ENCODE peak calls at places on chromosomes 16 and 17, in nine cellular contexts. One of them, this sample, is unnamed.

GRCh38 chr16:27366687-27367462 is 35.1 kb upstream of the IL21R start:
- DNase-seq in CD4-positive, CD25-positive, alpha-beta regulatory T cell: no peak
- DNase-seq in HAP-1: no peak
- DNase-seq in left lung: no peak
- DNase-seq in BE2C: no peak
- DNase-seq in aorta: no peak
- DNase-seq in upper lobe of left lung: no peak
- DNase-seq in adipocyte: no peak
- DNase-seq in tibial nerve: no peak
- DNase-seq in this sample: no peak

GRCh38 chr16:50747206-50747956 is 5.5 kb downstream of the CYLD start:
- DNase-seq in BE2C: no peak
- DNase-seq in upper lobe of left lung: no peak
- DNase-seq in tibial nerve: no peak
- DNase-seq in left lung: no peak
- DNase-seq in CD4-positive, CD25-positive, alpha-beta regulatory T cell: peak; percentile 73
- DNase-seq in HAP-1: no peak
- DNase-seq in aorta: no peak
- DNase-seq in adipocyte: no peak
- DNase-seq in this sample: peak; percentile 70

GRCh38 chr17:60422162-60422665 is at the start of gene CHCT1:
- DNase-seq in tibial nerve: no peak
- DNase-seq in upper lobe of left lung: no peak
- DNase-seq in left lung: no peak
- DNase-seq in HAP-1: no peak
- DNase-seq in adipocyte: no peak
- DNase-seq in aorta: peak; percentile 70
- DNase-seq in BE2C: no peak
- DNase-seq in CD4-positive, CD25-positive, alpha-beta regulatory T cell: no peak
- DNase-seq in this sample: no peak

GRCh38 chr17:7849185-7850117 is 5.4 kb upstream of the TMEM88 start:
- DNase-seq in left lung: no peak
- DNase-seq in aorta: no peak
- DNase-seq in HAP-1: no peak
- DNase-seq in CD4-positive, CD25-positive, alpha-beta regulatory T cell: no peak
- DNase-seq in adipocyte: no peak
- DNase-seq in upper lobe of left lung: no peak
- DNase-seq in tibial nerve: no peak
- DNase-seq in BE2C: no peak
- DNase-seq in this sample: no peak

GRCh38 chr16:29148867-29149272 is 164.0 kb downstream of the LAT start:
- DNase-seq in CD4-positive, CD25-positive, alpha-beta regulatory T cell: peak; percentile 92
- DNase-seq in upper lobe of left lung: peak; percentile 75
- DNase-seq in tibial nerve: no peak
- DNase-seq in BE2C: no peak
- DNase-seq in left lung: peak; percentile 87
- DNase-seq in HAP-1: no peak
- DNase-seq in aorta: peak; percentile 81
- DNase-seq in adipocyte: no peak
- DNase-seq in this sample: peak; percentile 90

GRCh38 chr16:35308674-35309073 is 1849.3 kb downstream of the TP53TG3F start:
- DNase-seq in tibial nerve: no peak
- DNase-seq in adipocyte: no peak
- DNase-seq in upper lobe of left lung: no peak
- DNase-seq in HAP-1: no peak
- DNase-seq in BE2C: no peak
- DNase-seq in left lung: no peak
- DNase-seq in CD4-positive, CD25-positive, alpha-beta regulatory T cell: no peak
- DNase-seq in aorta: no peak
- DNase-seq in this sample: no peak

GRCh38 chr16:79334127-79334526 is 266.4 kb downstream of the MAF start:
- DNase-seq in tibial nerve: no peak
- DNase-seq in adipocyte: no peak
- DNase-seq in upper lobe of left lung: no peak
- DNase-seq in HAP-1: peak; percentile 2
- DNase-seq in BE2C: no peak
- DNase-seq in aorta: no peak
- DNase-seq in left lung: no peak
- DNase-seq in CD4-positive, CD25-positive, alpha-beta regulatory T cell: no peak
- DNase-seq in this sample: no peak

GRCh38 chr17:21375757-21376584 is at the start of gene KCNJ12:
- DNase-seq in CD4-positive, CD25-positive, alpha-beta regulatory T cell: no peak
- DNase-seq in upper lobe of left lung: no peak
- DNase-seq in adipocyte: peak; percentile 46
- DNase-seq in HAP-1: no peak
- DNase-seq in tibial nerve: no peak
- DNase-seq in aorta: no peak
- DNase-seq in BE2C: peak; percentile 35
- DNase-seq in left lung: peak; percentile 74
- DNase-seq in this sample: no peak

GRCh38 chr17:29847527-29847931 is 82.5 kb downstream of the SSH2 start:
- DNase-seq in CD4-positive, CD25-positive, alpha-beta regulatory T cell: no peak
- DNase-seq in aorta: no peak
- DNase-seq in tibial nerve: no peak
- DNase-seq in upper lobe of left lung: no peak
- DNase-seq in left lung: no peak
- DNase-seq in adipocyte: peak; percentile 26
- DNase-seq in BE2C: peak; percentile 31
- DNase-seq in HAP-1: no peak
- DNase-seq in this sample: no peak

GRCh38 chr16:27289669-27290068 is 21.1 kb upstream of the NSMCE1 start:
- DNase-seq in HAP-1: no peak
- DNase-seq in BE2C: no peak
- DNase-seq in CD4-positive, CD25-positive, alpha-beta regulatory T cell: no peak
- DNase-seq in adipocyte: no peak
- DNase-seq in aorta: no peak
- DNase-seq in tibial nerve: no peak
- DNase-seq in left lung: no peak
- DNase-seq in upper lobe of left lung: no peak
- DNase-seq in this sample: no peak

GRCh38 chr17:10583834-10584233 is 34.4 kb upstream of the MYH2 start:
- DNase-seq in aorta: no peak
- DNase-seq in HAP-1: no peak
- DNase-seq in adipocyte: no peak
- DNase-seq in CD4-positive, CD25-positive, alpha-beta regulatory T cell: no peak
- DNase-seq in tibial nerve: no peak
- DNase-seq in upper lobe of left lung: no peak
- DNase-seq in BE2C: no peak
- DNase-seq in left lung: no peak
- DNase-seq in this sample: no peak

GRCh38 chr16:30896203-30896889 is at the start of gene CTF1:
- DNase-seq in HAP-1: no peak
- DNase-seq in CD4-positive, CD25-positive, alpha-beta regulatory T cell: no peak
- DNase-seq in tibial nerve: peak; percentile 76
- DNase-seq in adipocyte: peak; percentile 94
- DNase-seq in BE2C: no peak
- DNase-seq in upper lobe of left lung: peak; percentile 75
- DNase-seq in left lung: peak; percentile 85
- DNase-seq in aorta: peak; percentile 93
- DNase-seq in this sample: no peak

GRCh38 chr16:31473300-31474052 is 1.5 kb downstream of the TGFB1I1 start:
- DNase-seq in upper lobe of left lung: no peak
- DNase-seq in adipocyte: no peak
- DNase-seq in aorta: no peak
- DNase-seq in tibial nerve: no peak
- DNase-seq in left lung: peak; percentile 62
- DNase-seq in BE2C: no peak
- DNase-seq in CD4-positive, CD25-positive, alpha-beta regulatory T cell: no peak
- DNase-seq in HAP-1: no peak
- DNase-seq in this sample: no peak

GRCh38 chr16:82011199-82011641 is at the start of gene SDR42E1:
- DNase-seq in aorta: no peak
- DNase-seq in left lung: peak; percentile 87
- DNase-seq in HAP-1: no peak
- DNase-seq in tibial nerve: no peak
- DNase-seq in BE2C: no peak
- DNase-seq in CD4-positive, CD25-positive, alpha-beta regulatory T cell: peak; percentile 69
- DNase-seq in upper lobe of left lung: peak; percentile 74
- DNase-seq in adipocyte: no peak
- DNase-seq in this sample: peak; percentile 65

GRCh38 chr17:15490634-15491261 is 23.3 kb upstream of the CDRT4 start:
- DNase-seq in adipocyte: peak; percentile 68
- DNase-seq in upper lobe of left lung: peak; percentile 64
- DNase-seq in CD4-positive, CD25-positive, alpha-beta regulatory T cell: no peak
- DNase-seq in aorta: peak; percentile 83
- DNase-seq in left lung: no peak
- DNase-seq in HAP-1: no peak
- DNase-seq in BE2C: peak; percentile 18
- DNase-seq in tibial nerve: peak; percentile 68
- DNase-seq in this sample: no peak

GRCh38 chr16:72768611-72769010 is 279.3 kb downstream of the ZFHX3 start:
- DNase-seq in aorta: no peak
- DNase-seq in tibial nerve: no peak
- DNase-seq in CD4-positive, CD25-positive, alpha-beta regulatory T cell: no peak
- DNase-seq in left lung: no peak
- DNase-seq in upper lobe of left lung: no peak
- DNase-seq in BE2C: no peak
- DNase-seq in HAP-1: peak; percentile 59
- DNase-seq in adipocyte: no peak
- DNase-seq in this sample: no peak

GRCh38 chr16:75000481-75001081 is 1.8 kb downstream of the ZNRF1 start:
- DNase-seq in tibial nerve: no peak
- DNase-seq in BE2C: peak; percentile 35
- DNase-seq in left lung: no peak
- DNase-seq in upper lobe of left lung: no peak
- DNase-seq in CD4-positive, CD25-positive, alpha-beta regulatory T cell: no peak
- DNase-seq in adipocyte: peak; percentile 47
- DNase-seq in aorta: no peak
- DNase-seq in HAP-1: no peak
- DNase-seq in this sample: no peak

GRCh38 chr17:8468988-8469387 is 33.3 kb downstream of the NDEL1 start:
- DNase-seq in left lung: no peak
- DNase-seq in aorta: no peak
- DNase-seq in BE2C: no peak
- DNase-seq in CD4-positive, CD25-positive, alpha-beta regulatory T cell: no peak
- DNase-seq in HAP-1: no peak
- DNase-seq in adipocyte: no peak
- DNase-seq in tibial nerve: no peak
- DNase-seq in upper lobe of left lung: no peak
- DNase-seq in this sample: no peak

GRCh38 chr17:50879086-50879485 is 12.9 kb upstream of the TOB1 start:
- DNase-seq in HAP-1: no peak
- DNase-seq in CD4-positive, CD25-positive, alpha-beta regulatory T cell: no peak
- DNase-seq in tibial nerve: no peak
- DNase-seq in adipocyte: no peak
- DNase-seq in aorta: no peak
- DNase-seq in BE2C: no peak
- DNase-seq in left lung: no peak
- DNase-seq in upper lobe of left lung: no peak
- DNase-seq in this sample: no peak

GRCh38 chr17:39755550-39756375 is 18.0 kb downstream of the GRB7 start:
- DNase-seq in tibial nerve: no peak
- DNase-seq in adipocyte: peak; percentile 15
- DNase-seq in CD4-positive, CD25-positive, alpha-beta regulatory T cell: peak; percentile 26
- DNase-seq in BE2C: no peak
- DNase-seq in HAP-1: no peak
- DNase-seq in aorta: no peak
- DNase-seq in upper lobe of left lung: peak; percentile 19
- DNase-seq in left lung: no peak
- DNase-seq in this sample: peak; percentile 67
- H3K4me1 ChIP-seq in tibial nerve: peaks cover 25% of the 10 kb centered on the region
- H3K4me1 ChIP-seq in adipocyte: peaks cover 10% of the 10 kb centered on the region
- H3K4me1 ChIP-seq in CD4-positive, CD25-positive, alpha-beta regulatory T cell: peaks cover 51% of the 10 kb centered on the region
- H3K4me1 ChIP-seq in BE2C: no peaks in the 10 kb centered on the region
- H3K4me1 ChIP-seq in HAP-1: peaks cover 5% of the 10 kb centered on the region
- H3K4me1 ChIP-seq in aorta: no peaks in the 10 kb centered on the region
- H3K4me1 ChIP-seq in upper lobe of left lung: peaks cover 20% of the 10 kb centered on the region
- H3K4me1 ChIP-seq in left lung: no peaks in the 10 kb centered on the region
- H3K4me1 ChIP-seq in this sample: peaks cover 63% of the 10 kb centered on the region

GRCh38 chr16:56605475-56605874 is 2.9 kb upstream of the MT2A start:
- DNase-seq in upper lobe of left lung: no peak
- DNase-seq in tibial nerve: no peak
- DNase-seq in aorta: no peak
- DNase-seq in CD4-positive, CD25-positive, alpha-beta regulatory T cell: no peak
- DNase-seq in adipocyte: no peak
- DNase-seq in HAP-1: no peak
- DNase-seq in left lung: no peak
- DNase-seq in BE2C: no peak
- DNase-seq in this sample: no peak
- H3K4me3 ChIP-seq in upper lobe of left lung: no peak overlapping the region
- H3K4me3 ChIP-seq in tibial nerve: no peak overlapping the region
- H3K4me3 ChIP-seq in aorta: no peak overlapping the region
- H3K4me3 ChIP-seq in CD4-positive, CD25-positive, alpha-beta regulatory T cell: no peak overlapping the region
- H3K4me3 ChIP-seq in adipocyte: no peak overlapping the region
- H3K4me3 ChIP-seq in HAP-1: no peak overlapping the region
- H3K4me3 ChIP-seq in left lung: no peak overlapping the region
- H3K4me3 ChIP-seq in BE2C: no peak overlapping the region
- H3K4me3 ChIP-seq in this sample: no peak overlapping the region

GRCh38 chr17:19567216-19568015 is 33.8 kb downstream of the SLC47A1 start:
- DNase-seq in aorta: no peak
- DNase-seq in HAP-1: no peak
- DNase-seq in CD4-positive, CD25-positive, alpha-beta regulatory T cell: no peak
- DNase-seq in left lung: no peak
- DNase-seq in adipocyte: no peak
- DNase-seq in tibial nerve: no peak
- DNase-seq in BE2C: no peak
- DNase-seq in upper lobe of left lung: no peak
- DNase-seq in this sample: no peak
- H3K4me1 ChIP-seq in aorta: no peaks in the 10 kb centered on the region
- H3K4me1 ChIP-seq in HAP-1: no peaks in the 10 kb centered on the region
- H3K4me1 ChIP-seq in CD4-positive, CD25-positive, alpha-beta regulatory T cell: no peaks in the 10 kb centered on the region
- H3K4me1 ChIP-seq in left lung: no peaks in the 10 kb centered on the region
- H3K4me1 ChIP-seq in adipocyte: peaks cover 10% of the 10 kb centered on the region
- H3K4me1 ChIP-seq in tibial nerve: no peaks in the 10 kb centered on the region
- H3K4me1 ChIP-seq in BE2C: no peaks in the 10 kb centered on the region
- H3K4me1 ChIP-seq in upper lobe of left lung: no peaks in the 10 kb centered on the region
- H3K4me1 ChIP-seq in this sample: no peaks in the 10 kb centered on the region

GRCh38 chr17:81330884-81331245 is 35.8 kb upstream of the SLC38A10 start:
- DNase-seq in upper lobe of left lung: peak; percentile 47
- DNase-seq in tibial nerve: no peak
- DNase-seq in CD4-positive, CD25-positive, alpha-beta regulatory T cell: no peak
- DNase-seq in HAP-1: no peak
- DNase-seq in adipocyte: no peak
- DNase-seq in BE2C: no peak
- DNase-seq in aorta: no peak
- DNase-seq in left lung: peak; percentile 73
- DNase-seq in this sample: no peak

GRCh38 chr17:81329279-81329926 is 34.3 kb upstream of the SLC38A10 start:
- DNase-seq in adipocyte: peak; percentile 93
- DNase-seq in CD4-positive, CD25-positive, alpha-beta regulatory T cell: no peak
- DNase-seq in tibial nerve: peak; percentile 68
- DNase-seq in upper lobe of left lung: peak; percentile 96
- DNase-seq in HAP-1: peak; percentile 71
- DNase-seq in BE2C: peak; percentile 97
- DNase-seq in left lung: peak; percentile 95
- DNase-seq in aorta: peak; percentile 90
- DNase-seq in this sample: no peak

GRCh38 chr17:81328489-81328888 is 33.4 kb upstream of the SLC38A10 start:
- DNase-seq in tibial nerve: no peak
- DNase-seq in adipocyte: no peak
- DNase-seq in upper lobe of left lung: peak; percentile 59
- DNase-seq in aorta: no peak
- DNase-seq in left lung: peak; percentile 81
- DNase-seq in HAP-1: no peak
- DNase-seq in CD4-positive, CD25-positive, alpha-beta regulatory T cell: no peak
- DNase-seq in BE2C: no peak
- DNase-seq in this sample: no peak

GRCh38 chr17:81329927-81330883 is 35.1 kb upstream of the SLC38A10 start:
- DNase-seq in upper lobe of left lung: peak; percentile 73
- DNase-seq in BE2C: peak; percentile 70
- DNase-seq in left lung: peak; percentile 78
- DNase-seq in adipocyte: no peak
- DNase-seq in tibial nerve: no peak
- DNase-seq in HAP-1: no peak
- DNase-seq in aorta: no peak
- DNase-seq in CD4-positive, CD25-positive, alpha-beta regulatory T cell: no peak
- DNase-seq in this sample: no peak

GRCh38 chr17:81328925-81329278 is 33.8 kb upstream of the SLC38A10 start:
- DNase-seq in BE2C: no peak
- DNase-seq in upper lobe of left lung: peak; percentile 40
- DNase-seq in adipocyte: peak; percentile 19
- DNase-seq in tibial nerve: no peak
- DNase-seq in HAP-1: no peak
- DNase-seq in aorta: no peak
- DNase-seq in CD4-positive, CD25-positive, alpha-beta regulatory T cell: no peak
- DNase-seq in left lung: no peak
- DNase-seq in this sample: no peak
- H3K4me3 ChIP-seq in BE2C: no peak overlapping the region
- H3K4me3 ChIP-seq in upper lobe of left lung: no peak overlapping the region
- H3K4me3 ChIP-seq in adipocyte: no peak overlapping the region
- H3K4me3 ChIP-seq in tibial nerve: no peak overlapping the region
- H3K4me3 ChIP-seq in HAP-1: no peak overlapping the region
- H3K4me3 ChIP-seq in aorta: no peak overlapping the region
- H3K4me3 ChIP-seq in CD4-positive, CD25-positive, alpha-beta regulatory T cell: no peak overlapping the region
- H3K4me3 ChIP-seq in left lung: no peak overlapping the region
- H3K4me3 ChIP-seq in this sample: no peak overlapping the region